ENCODE peak calls at places on chromosomes 12 and 14, in six cellular contexts. D, E, X, B, I and Q are unnamed samples.

GRCh38 chr12:106193404-106194215 is 54.2 kb downstream of the CKAP4 start:
- DNase-seq in D (no peak), E (no peak), X (no peak), B (no peak), I (no peak), Q (no peak)

GRCh38 chr14:33848706-33849454 is 102.0 kb downstream of the EGLN3 start:
- DNase-seq in D (peak), E (peak), X (peak), B (peak), I (peak), Q (peak)

GRCh38 chr14:96676161-96676560 is 121.0 kb upstream of the VRK1 start:
- DNase-seq in D (no peak), E (peak), X (no peak), B (no peak), I (peak), Q (no peak)

GRCh38 chr12:31362115-31362758 is 36.3 kb upstream of the SINHCAF start:
- DNase-seq in D (no peak), E (no peak), X (peak), B (peak), I (peak), Q (peak)

GRCh38 chr12:2691340-2692111 is 103.2 kb upstream of the FKBP4 start:
- DNase-seq in D (no peak), E (no peak), X (peak), B (peak), I (peak), Q (peak)

GRCh38 chr14:96267336-96267735 is 11.3 kb downstream of the BDKRB1 start:
- DNase-seq in D (peak), E (peak), X (no peak), B (peak), I (peak), Q (no peak)

GRCh38 chr12:3651585-3652424 is 101.1 kb downstream of the CRACR2A start:
- DNase-seq in D (no peak), E (no peak), X (no peak), B (no peak), I (peak), Q (no peak)

GRCh38 chr12:133038310-133038709 is 1.0 kb downstream of the ZNF84 start:
- DNase-seq in D (no peak), E (no peak), X (no peak), B (no peak), I (no peak), Q (no peak)

GRCh38 chr14:43175896-43176295 is 1331.2 kb downstream of the FSCB start:
- DNase-seq in D (no peak), E (no peak), X (no peak), B (no peak), I (no peak), Q (no peak)

GRCh38 chr14:24172261-24172860 is 481 bp downstream of the REC8 start:
- DNase-seq in D (no peak), E (no peak), X (no peak), B (peak), I (no peak), Q (no peak)

GRCh38 chr12:34219046-34219770 is 196.9 kb downstream of the ALG10 start:
- DNase-seq in D (no peak), E (peak), X (no peak), B (no peak), I (peak), Q (peak)

GRCh38 chr14:100237735-100238418 is 1.1 kb upstream of the YY1 start:
- DNase-seq in D (peak), E (peak), X (peak), B (peak), I (peak), Q (peak)

GRCh38 chr12:112904571-112904970 is 2.2 kb upstream of the OAS1 start:
- DNase-seq in D (no peak), E (no peak), X (no peak), B (no peak), I (no peak), Q (no peak)

DNA sequence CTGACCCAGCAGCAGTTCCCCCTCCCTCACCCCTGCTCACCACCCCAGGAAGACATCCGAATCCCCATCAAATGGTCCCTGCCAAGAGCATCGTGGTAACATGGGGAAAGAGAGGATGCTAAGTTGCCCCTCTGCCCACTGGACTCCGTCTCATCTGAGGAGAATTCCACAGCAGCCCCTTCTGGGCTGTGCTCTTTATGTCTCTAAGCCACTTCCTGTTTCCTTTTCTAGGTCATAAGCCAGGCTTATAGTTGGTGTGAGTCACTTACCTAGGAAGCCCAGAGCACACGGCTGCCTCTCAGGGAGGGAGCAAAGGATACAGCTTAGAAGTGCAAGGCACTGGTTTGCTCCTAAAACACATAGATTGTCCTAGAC is 76.0 kb downstream of the VCPKMT start:
- DNase-seq in D (peak), E (peak), X (no peak), B (no peak), I (peak), Q (no peak)
- H3K18ac ChIP-seq in D (peak), E (peak), X (no peak), B (no peak), I (no peak), Q (no peak)

GRCh38 chr14:32190713-32191112 is 11.1 kb upstream of the RNU6-7 start:
- DNase-seq in D (peak), E (no peak), X (no peak), B (no peak), I (no peak), Q (no peak)
- H2BK15ac ChIP-seq in D (no peak), E (no peak), X (no peak), B (no peak), I (no peak), Q (no peak)

GRCh38 chr12:45728625-45729232 is 777 bp upstream of the ARID2 start:
- DNase-seq in D (peak), E (peak), X (peak), B (peak), I (peak), Q (peak)

GRCh38 chr12:45727994-45728624 is 1.4 kb upstream of the ARID2 start:
- DNase-seq in D (no peak), E (peak), X (no peak), B (no peak), I (no peak), Q (no peak)

GRCh38 chr12:45725631-45726593 is 3.6 kb upstream of the ARID2 start:
- DNase-seq in D (peak), E (peak), X (no peak), B (no peak), I (peak), Q (peak)

GRCh38 chr12:45726594-45727300 is 2.8 kb upstream of the ARID2 start:
- DNase-seq in D (peak), E (peak), X (peak), B (peak), I (peak), Q (no peak)

GRCh38 chr12:45727301-45727993 is 2.1 kb upstream of the ARID2 start:
- DNase-seq in D (peak), E (peak), X (peak), B (peak), I (peak), Q (peak)
- H3K18ac ChIP-seq in D (peak), E (peak), X (peak), B (peak), I (peak), Q (peak)

DNA sequence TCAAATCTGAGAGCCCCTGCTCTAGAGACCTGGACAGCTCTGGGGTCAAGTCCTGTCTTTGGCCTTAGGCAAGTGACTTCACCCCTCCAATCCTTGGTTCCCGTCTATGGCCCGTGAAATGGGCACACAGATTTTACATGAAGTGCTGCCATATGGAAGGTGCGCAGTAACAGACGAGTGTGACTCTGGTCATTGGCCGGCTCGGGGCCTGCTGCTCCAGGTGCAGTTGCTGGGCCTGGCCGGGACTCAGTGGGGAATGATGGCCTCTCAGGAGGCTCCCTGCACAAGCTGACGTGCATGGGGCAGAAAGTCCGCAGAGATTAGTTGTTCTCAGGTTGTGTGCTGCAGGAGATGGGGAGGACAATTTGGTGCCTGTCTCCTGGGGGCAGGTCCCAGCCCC is 14.0 kb upstream of the TESC start:
- DNase-seq in D (no peak), E (no peak), X (no peak), B (no peak), I (no peak), Q (no peak)
- H2BK15ac ChIP-seq in D (no peak), E (no peak), X (peak), B (no peak), I (no peak), Q (no peak)

GRCh38 chr12:49741882-49742620 is 694 bp downstream of the TMBIM6 start:
- DNase-seq in D (peak), E (peak), X (peak), B (peak), I (peak), Q (no peak)
- H3K18ac ChIP-seq in D (peak), E (peak), X (peak), B (peak), I (peak), Q (peak)

GRCh38 chr12:42507589-42507988 is 82.0 kb downstream of the PRICKLE1 start:
- DNase-seq in D (no peak), E (no peak), X (no peak), B (no peak), I (no peak), Q (no peak)
- H2BK15ac ChIP-seq in D (no peak), E (no peak), X (no peak), B (no peak), I (no peak), Q (no peak)